ENCODE peak calls at places on chromosome 9, in four cellular contexts. P is mucosa of descending colon, C is dorsolateral prefrontal cortex, H is GM13977. X is an unnamed sample.

GRCh38 chr9:106731910-106732309 is 131.1 kb upstream of the ZNF462 start:
- DNase-seq in P (no peak), C (no peak), H (no peak), X (no peak)

GRCh38 chr9:70921126-70921525 is 200.3 kb downstream of the TRPM3 start:
- DNase-seq in P (no peak), C (no peak), H (no peak), X (no peak)

GRCh38 chr9:6975198-6975597 is 217.4 kb downstream of the KDM4C start:
- DNase-seq in P (no peak), C (no peak), H (no peak), X (no peak)

GRCh38 chr9:81823672-81824554 is 104.3 kb upstream of the SPATA31D4 start:
- DNase-seq in P (no peak), C (peak), H (no peak), X (no peak)

GRCh38 chr9:38680827-38681226 is 39.1 kb downstream of the FAM240B start:
- DNase-seq in P (no peak), C (no peak), H (no peak), X (no peak)

GRCh38 chr9:16885896-16886295 is 15.4 kb upstream of the BNC2 start:
- DNase-seq in P (no peak), C (no peak), H (no peak), X (no peak)

GRCh38 chr9:109182940-109183798 is 16.1 kb upstream of the FRRS1L start:
- DNase-seq in P (peak), C (no peak), H (peak), X (peak)

GRCh38 chr9:93501406-93501805 is 48.0 kb upstream of the FAM120AOS start:
- DNase-seq in P (no peak), C (no peak), H (no peak), X (no peak)

GRCh38 chr9:132497731-132498130 is 84.7 kb upstream of the BARHL1 start:
- DNase-seq in P (no peak), C (no peak), H (no peak), X (no peak)

GRCh38 chr9:109098221-109098959 is 21.4 kb downstream of the TMEM245 start:
- DNase-seq in P (no peak), C (no peak), H (no peak), X (no peak)

GRCh38 chr9:573551-574410 is 267.7 kb upstream of the DMRT1 start:
- DNase-seq in P (no peak), C (no peak), H (no peak), X (no peak)

GRCh38 chr9:137293482-137294090 is 8.5 kb downstream of the NRARP start:
- DNase-seq in P (peak), C (no peak), H (no peak), X (peak)

GRCh38 chr9:137326436-137327060 is 24.5 kb upstream of the NRARP start:
- DNase-seq in P (no peak), C (no peak), H (no peak), X (no peak)

GRCh38 chr9:91033270-91033669 is 231.7 kb downstream of the SYK start:
- DNase-seq in P (no peak), C (no peak), H (no peak), X (no peak)

GRCh38 chr9:108636023-108636422 is 219.8 kb downstream of the ACTL7B start:
- DNase-seq in P (no peak), C (no peak), H (no peak), X (no peak)

GRCh38 chr9:133127340-133127981 is 6.4 kb upstream of the RALGDS start:
- DNase-seq in P (peak), C (no peak), H (no peak), X (peak)

GRCh38 chr9:69919461-69920061 is 98.9 kb downstream of the CFAP95 start:
- DNase-seq in P (peak), C (no peak), H (peak), X (no peak)

GRCh38 chr9:18554244-18554643 is 80.3 kb downstream of the ADAMTSL1 start:
- DNase-seq in P (no peak), C (no peak), H (no peak), X (no peak)

GRCh38 chr9:97737429-97737828 is 40.3 kb upstream of the XPA start:
- DNase-seq in P (no peak), C (no peak), H (no peak), X (no peak)

GRCh38 chr9:7491641-7492040 is 307.9 kb downstream of the DMAC1 start:
- DNase-seq in P (no peak), C (no peak), H (no peak), X (no peak)

GRCh38 chr9:18189876-18190670 is 283.9 kb upstream of the ADAMTSL1 start:
- DNase-seq in P (no peak), C (no peak), H (no peak), X (no peak)

GRCh38 chr9:96129698-96130097 is 172.3 kb downstream of the HSD17B3 start:
- DNase-seq in P (no peak), C (no peak), H (no peak), X (no peak)

GRCh38 chr9:91035825-91036208 is 234.2 kb downstream of the SYK start:
- DNase-seq in P (no peak), C (no peak), H (no peak), X (no peak)

GRCh38 chr9:99437145-99437544 is 215.1 kb downstream of the SEC61B start:
- DNase-seq in P (no peak), C (no peak), H (no peak), X (no peak)

GRCh38 chr9:31820426-31820825 is 564.0 kb upstream of the ACO1 start:
- DNase-seq in P (no peak), C (no peak), H (no peak), X (no peak)

GRCh38 chr9:70004310-70004709 is 39.3 kb upstream of the MAMDC2 start:
- DNase-seq in P (no peak), C (no peak), H (no peak), X (no peak)

GRCh38 chr9:134065720-134066419 is 2.0 kb downstream of the BRD3 start:
- DNase-seq in P (peak), C (no peak), H (peak), X (peak)

GRCh38 chr9:72309366-72310133 is 55.5 kb downstream of the ZFAND5 start:
- DNase-seq in P (no peak), C (no peak), H (no peak), X (no peak)

GRCh38 chr9:81611664-81612063 is 77.7 kb downstream of the TLE1 start:
- DNase-seq in P (no peak), C (no peak), H (no peak), X (no peak)

GRCh38 chr9:32348289-32348688 is 36.2 kb upstream of the ACO1 start:
- DNase-seq in P (no peak), C (no peak), H (no peak), X (no peak)

DNA sequence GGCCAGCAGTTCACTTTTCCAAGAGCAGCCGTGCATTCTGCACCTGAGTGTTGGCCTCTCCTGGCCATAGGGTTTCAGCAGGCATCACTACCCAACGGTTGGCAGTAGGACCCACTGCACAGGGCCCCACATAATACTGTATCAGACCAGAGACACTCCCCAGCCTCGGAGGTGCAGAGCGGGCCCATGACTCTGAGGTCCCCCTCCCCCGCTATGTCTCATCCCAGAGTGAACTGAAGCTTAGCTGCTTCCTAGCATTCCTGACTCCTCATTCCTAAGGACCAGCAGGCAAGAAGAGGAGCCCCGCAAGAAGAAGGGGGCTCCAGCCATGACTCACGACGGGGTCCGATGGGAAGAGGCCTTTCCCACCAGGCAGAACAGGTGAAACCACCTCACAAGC is 67.2 kb downstream of the CAMSAP1 start:
- DNase-seq in P (no peak), C (no peak), H (no peak), X (no peak)
- TF ChIP-seq CTCF in P (no peak), C (no peak), H (no peak), X (no peak)

GRCh38 chr9:126777733-126778132 is 27.1 kb upstream of the ZBTB43 start:
- DNase-seq in P (no peak), C (no peak), H (no peak), X (peak)
- TF ChIP-seq CTCF in P (no peak), C (no peak), H (peak), X (no peak)

GRCh38 chr9:104808030-104808614 is 44.2 kb downstream of the NIPSNAP3B start:
- DNase-seq in P (no peak), C (no peak), H (no peak), X (peak)
- TF ChIP-seq CTCF in P (no peak), C (peak), H (no peak), X (no peak)

DNA sequence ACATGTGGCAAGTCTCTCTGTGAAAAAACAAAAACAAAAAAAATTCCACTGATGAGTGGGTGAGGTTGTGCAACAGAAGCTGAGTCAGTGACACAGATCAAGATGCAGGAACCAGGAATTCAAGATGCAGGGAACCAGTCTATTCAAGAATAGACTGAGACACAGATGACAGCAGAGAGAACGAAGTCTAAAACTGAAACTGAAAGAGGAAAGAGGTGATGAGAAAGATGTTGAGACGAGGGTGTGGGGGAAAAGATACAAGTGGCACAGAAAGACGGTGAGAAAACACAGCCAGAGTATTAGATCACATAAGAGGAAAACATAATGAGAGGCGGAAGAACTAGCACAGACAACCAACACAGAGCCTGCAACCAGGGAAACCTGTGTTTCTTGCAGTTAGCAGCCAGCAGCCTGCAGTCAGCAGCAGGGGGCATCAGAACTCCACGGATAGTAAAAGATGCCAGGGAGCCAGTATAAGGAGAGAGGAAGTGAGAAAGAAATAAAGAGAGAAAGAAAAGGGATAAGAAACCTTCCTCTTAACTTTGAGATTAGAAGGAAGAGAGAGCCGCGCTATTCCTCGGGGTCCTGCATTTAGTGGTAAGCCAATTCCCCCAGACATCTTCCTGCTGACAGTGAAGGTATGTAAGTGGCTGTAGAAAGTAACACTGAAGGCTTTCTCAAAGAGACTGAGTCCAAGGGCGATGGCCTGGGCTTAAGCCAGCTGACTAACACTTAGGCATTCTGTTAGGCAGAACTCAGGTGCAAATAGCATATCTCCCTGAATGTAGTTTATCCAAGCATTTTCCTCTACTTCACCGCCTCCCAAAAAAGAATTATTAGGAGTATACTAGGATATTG is 79.0 kb downstream of the TLR4 start:
- DNase-seq in P (peak), C (peak), H (peak), X (peak)
- TF ChIP-seq CTCF in P (peak), C (peak), H (peak), X (peak)

GRCh38 chr9:87336407-87336806 is 161.3 kb upstream of the DAPK1 start:
- DNase-seq in P (no peak), C (no peak), H (peak), X (no peak)
- TF ChIP-seq CTCF in P (no peak), C (no peak), H (peak), X (no peak)

GRCh38 chr9:34519321-34520020 is 3.3 kb downstream of the ENHO start:
- DNase-seq in P (no peak), C (no peak), H (no peak), X (no peak)
- TF ChIP-seq CTCF in P (no peak), C (no peak), H (no peak), X (no peak)

GRCh38 chr9:88477300-88477751 is 57.7 kb upstream of the NXNL2 start:
- DNase-seq in P (no peak), C (no peak), H (no peak), X (no peak)

GRCh38 chr9:88478236-88478635 is 56.7 kb upstream of the NXNL2 start:
- DNase-seq in P (no peak), C (no peak), H (no peak), X (no peak)

GRCh38 chr9:88476491-88477271 is 58.3 kb upstream of the NXNL2 start:
- DNase-seq in P (no peak), C (no peak), H (no peak), X (no peak)

GRCh38 chr9:88481933-88482332 is 53.0 kb upstream of the NXNL2 start:
- DNase-seq in P (no peak), C (peak), H (no peak), X (no peak)
- TF ChIP-seq CTCF in P (no peak), C (peak), H (no peak), X (no peak)

GRCh38 chr9:75979362-75979761 is 88.9 kb downstream of the PCSK5 start:
- DNase-seq in P (peak), C (no peak), H (peak), X (peak)
- TF ChIP-seq CTCF in P (no peak), C (no peak), H (peak), X (no peak)